ENCODE peak calls at places on chromosome 1, in five cellular contexts. One of them, this sample, is unnamed.

GRCh38 chr1:168179411-168180147 is 817 bp downstream of the TIPRL start:
- DNase-seq in GM12878: no peak
- DNase-seq in K562: peak
- DNase-seq in HepG2: no peak
- DNase-seq in H1: no peak
- DNase-seq in this sample: no peak

GRCh38 chr1:23101101-23101827 is 67.4 kb downstream of the LUZP1 start:
- DNase-seq in GM12878: no peak
- DNase-seq in K562: no peak
- DNase-seq in HepG2: no peak
- DNase-seq in H1: no peak
- DNase-seq in this sample: no peak

GRCh38 chr1:37851782-37852210 is 7.6 kb downstream of the MTF1 start:
- DNase-seq in GM12878: peak
- DNase-seq in K562: no peak
- DNase-seq in HepG2: no peak
- DNase-seq in H1: no peak
- DNase-seq in this sample: no peak

GRCh38 chr1:39094685-39095084 is 68.5 kb downstream of the NDUFS5 start:
- DNase-seq in GM12878: no peak
- DNase-seq in K562: no peak
- DNase-seq in HepG2: no peak
- DNase-seq in H1: no peak
- DNase-seq in this sample: no peak

GRCh38 chr1:56376188-56376984 is 203.0 kb downstream of the PLPP3 start:
- DNase-seq in GM12878: no peak
- DNase-seq in K562: no peak
- DNase-seq in HepG2: no peak
- DNase-seq in H1: no peak
- DNase-seq in this sample: peak

GRCh38 chr1:92362970-92363369 is 64.1 kb downstream of the RPAP2 start:
- DNase-seq in GM12878: no peak
- DNase-seq in K562: no peak
- DNase-seq in HepG2: no peak
- DNase-seq in H1: no peak
- DNase-seq in this sample: no peak

GRCh38 chr1:162213281-162213909 is 143.9 kb downstream of the NOS1AP start:
- DNase-seq in GM12878: no peak
- DNase-seq in K562: no peak
- DNase-seq in HepG2: peak
- DNase-seq in H1: no peak
- DNase-seq in this sample: no peak

GRCh38 chr1:182664281-182664680 is 20.1 kb downstream of the RGS8 start:
- DNase-seq in GM12878: no peak
- DNase-seq in K562: no peak
- DNase-seq in HepG2: no peak
- DNase-seq in H1: no peak
- DNase-seq in this sample: no peak

GRCh38 chr1:239718997-239719628 is 332.7 kb downstream of the CHRM3 start:
- DNase-seq in GM12878: no peak
- DNase-seq in K562: no peak
- DNase-seq in HepG2: no peak
- DNase-seq in H1: no peak
- DNase-seq in this sample: no peak

GRCh38 chr1:246319111-246319510 is 188.0 kb downstream of the SMYD3 start:
- DNase-seq in GM12878: no peak
- DNase-seq in K562: no peak
- DNase-seq in HepG2: no peak
- DNase-seq in H1: no peak
- DNase-seq in this sample: no peak

GRCh38 chr1:194297999-194298598 is 1111.7 kb upstream of the B3GALT2 start:
- DNase-seq in GM12878: no peak
- DNase-seq in K562: no peak
- DNase-seq in HepG2: no peak
- DNase-seq in H1: no peak
- DNase-seq in this sample: no peak

GRCh38 chr1:2258122-2258812 is 30.1 kb downstream of the SKI start:
- DNase-seq in GM12878: no peak
- DNase-seq in K562: no peak
- DNase-seq in HepG2: no peak
- DNase-seq in H1: no peak
- DNase-seq in this sample: no peak

GRCh38 chr1:178086294-178087255 is 7.3 kb upstream of the RASAL2 start:
- DNase-seq in GM12878: no peak
- DNase-seq in K562: no peak
- DNase-seq in HepG2: no peak
- DNase-seq in H1: no peak
- DNase-seq in this sample: no peak

GRCh38 chr1:59318271-59318865 is 21.5 kb downstream of the FGGY start:
- DNase-seq in GM12878: no peak
- DNase-seq in K562: no peak
- DNase-seq in HepG2: no peak
- DNase-seq in H1: no peak
- DNase-seq in this sample: no peak

GRCh38 chr1:243473281-243474210 is 217.7 kb downstream of the SDCCAG8 start:
- DNase-seq in GM12878: no peak
- DNase-seq in K562: no peak
- DNase-seq in HepG2: no peak
- DNase-seq in H1: no peak
- DNase-seq in this sample: no peak

GRCh38 chr1:43882763-43883162 is 50.8 kb upstream of the ARTN start:
- DNase-seq in GM12878: no peak
- DNase-seq in K562: no peak
- DNase-seq in HepG2: no peak
- DNase-seq in H1: no peak
- DNase-seq in this sample: no peak

GRCh38 chr1:32972814-32973428 is 8.3 kb upstream of the RNF19B start:
- DNase-seq in GM12878: no peak
- DNase-seq in K562: no peak
- DNase-seq in HepG2: no peak
- DNase-seq in H1: no peak
- DNase-seq in this sample: peak

GRCh38 chr1:27536767-27537166 is 46.8 kb upstream of the WASF2 start:
- DNase-seq in GM12878: no peak
- DNase-seq in K562: no peak
- DNase-seq in HepG2: no peak
- DNase-seq in H1: no peak
- DNase-seq in this sample: peak

GRCh38 chr1:87273291-87273690 is 55.4 kb upstream of the LMO4 start:
- DNase-seq in GM12878: no peak
- DNase-seq in K562: no peak
- DNase-seq in HepG2: no peak
- DNase-seq in H1: no peak
- DNase-seq in this sample: no peak

GRCh38 chr1:205430631-205431305 is 8.9 kb upstream of the LEMD1 start:
- DNase-seq in GM12878: peak
- DNase-seq in K562: peak
- DNase-seq in HepG2: no peak
- DNase-seq in H1: no peak
- DNase-seq in this sample: peak

DNA sequence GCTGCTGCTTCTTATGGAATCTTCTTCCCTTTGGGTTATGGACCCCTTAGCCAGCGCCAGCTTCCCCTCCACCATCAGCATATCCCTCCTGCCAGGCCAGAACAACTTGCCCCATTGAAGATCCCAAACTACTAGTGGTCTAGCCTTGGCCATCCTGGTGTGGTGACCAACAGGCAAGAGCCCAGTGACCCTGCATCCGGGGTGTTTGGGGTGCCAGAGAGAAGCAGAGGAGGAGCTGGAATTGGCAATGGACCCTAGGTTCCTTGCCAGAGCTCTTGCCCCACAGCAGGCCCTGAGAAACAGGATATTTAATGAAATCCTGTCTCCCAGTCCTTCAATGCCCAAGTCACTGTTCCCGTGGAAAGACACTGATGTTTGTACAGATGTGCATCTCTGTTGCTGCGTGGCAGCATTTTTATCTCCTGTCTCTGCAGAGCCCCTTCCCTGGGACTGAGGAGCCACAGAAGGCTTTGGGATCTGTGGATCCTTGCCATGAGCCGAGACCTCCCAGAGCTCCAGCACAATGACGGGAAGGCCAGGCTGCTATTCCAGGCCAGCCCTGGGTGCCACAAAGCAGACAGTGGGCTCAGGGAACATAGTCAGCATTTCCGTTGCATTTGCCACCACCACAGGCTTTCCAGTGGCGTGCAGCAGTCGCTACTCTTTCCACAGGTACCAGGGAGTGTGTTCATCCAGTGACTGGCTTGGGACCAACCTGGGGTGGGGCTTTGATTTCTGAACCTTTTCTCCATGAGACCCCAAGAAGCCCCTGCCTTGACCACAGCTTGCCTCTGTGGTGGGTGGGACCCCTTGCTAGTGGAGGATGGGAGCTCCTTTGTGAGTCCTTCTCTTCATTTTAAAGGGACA is 21.6 kb downstream of the NAV1 start:
- DNase-seq in GM12878: no peak
- DNase-seq in K562: no peak
- DNase-seq in HepG2: no peak
- DNase-seq in H1: no peak
- DNase-seq in this sample: no peak
- TF ChIP-seq CTCF in GM12878: no peak
- TF ChIP-seq CTCF in K562: no peak
- TF ChIP-seq CTCF in HepG2: no peak
- TF ChIP-seq CTCF in H1: no peak
- TF ChIP-seq CTCF in this sample: no peak

DNA sequence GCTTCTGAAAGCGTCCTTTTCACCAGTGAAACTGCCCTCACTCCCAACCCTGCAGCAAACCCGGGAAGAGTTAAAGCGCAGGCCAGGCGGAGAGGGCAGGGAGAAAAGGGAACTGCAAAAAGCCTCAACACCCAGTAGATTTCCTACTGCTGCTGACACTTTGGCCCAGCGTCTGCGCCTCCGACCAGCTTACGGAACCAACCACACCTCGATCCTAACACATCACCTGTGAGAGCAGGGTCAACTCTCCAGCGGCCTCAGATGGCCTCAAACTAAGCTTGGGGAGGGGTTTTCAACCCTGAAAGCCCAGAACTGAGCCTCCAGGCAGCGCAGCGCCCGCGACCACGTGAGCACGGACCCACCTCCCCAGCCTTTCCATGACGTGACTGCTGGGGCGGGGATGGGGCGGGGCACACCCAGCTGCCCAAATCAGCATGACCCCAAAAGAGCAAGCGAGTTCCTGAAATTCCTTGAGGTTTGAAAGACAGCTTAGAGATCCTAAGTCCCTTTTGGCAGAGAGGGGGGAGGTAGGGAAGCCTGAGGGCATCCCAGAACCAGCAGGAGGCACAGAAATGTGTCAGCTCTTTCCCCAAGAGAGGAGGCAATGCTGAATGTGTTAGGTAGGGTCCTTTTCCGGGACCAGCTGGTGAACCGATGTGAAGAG is 59.1 kb downstream of the ITPKB start:
- DNase-seq in GM12878: no peak
- DNase-seq in K562: peak
- DNase-seq in HepG2: no peak
- DNase-seq in H1: peak
- DNase-seq in this sample: peak
- TF ChIP-seq ATF2 in GM12878: no peak
- TF ChIP-seq ATF2 in K562: no peak
- TF ChIP-seq ATF2 in HepG2: no peak
- TF ChIP-seq ATF2 in H1: peak
- TF ChIP-seq ATF2 in this sample: no peak

GRCh38 chr1:221473392-221473791 is 268.5 kb downstream of the DUSP10 start:
- DNase-seq in GM12878: no peak
- DNase-seq in K562: no peak
- DNase-seq in HepG2: no peak
- DNase-seq in H1: no peak
- DNase-seq in this sample: no peak

DNA sequence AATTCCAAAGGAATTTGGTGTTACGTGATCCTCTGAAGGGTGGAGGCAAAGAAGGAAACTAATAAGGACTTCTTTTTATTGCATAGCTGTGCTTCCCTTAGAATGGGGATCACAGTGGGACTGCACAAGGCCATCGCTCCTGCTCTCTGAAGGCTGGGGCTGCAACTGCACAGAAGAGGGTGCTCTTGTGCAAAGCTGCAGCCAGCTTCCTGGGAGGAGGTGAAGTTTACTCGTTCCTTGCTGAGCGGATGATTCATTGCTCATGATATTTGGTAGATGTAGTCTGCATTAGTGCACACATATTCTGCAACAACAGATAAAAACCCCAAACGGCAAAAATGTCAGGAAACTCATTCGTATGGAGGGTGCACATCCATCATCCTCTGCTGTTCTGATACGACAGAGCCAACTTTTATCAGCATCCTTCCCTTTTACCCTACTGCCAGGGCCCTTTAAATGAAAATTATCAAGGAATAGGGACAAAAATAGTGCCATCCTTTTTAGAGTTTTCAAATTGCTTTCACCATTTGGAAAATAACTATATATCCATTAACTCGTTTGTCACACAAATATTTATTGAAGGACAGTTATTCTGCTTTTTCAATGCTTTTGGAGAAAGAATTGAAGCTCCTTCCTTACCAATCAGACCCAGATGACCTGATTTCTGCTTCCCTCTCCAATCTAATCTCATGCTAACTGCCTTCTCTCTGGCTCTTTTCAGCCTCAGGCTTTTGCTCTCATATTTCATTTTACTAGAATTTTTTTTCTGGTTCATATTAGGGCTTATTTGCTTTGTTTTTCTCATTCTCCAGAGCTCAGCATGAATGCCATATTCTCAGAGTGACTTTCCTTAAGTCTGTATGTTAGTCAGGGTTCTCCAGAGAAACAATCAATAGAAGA is 263.6 kb downstream of the DUSP10 start:
- DNase-seq in GM12878: peak
- DNase-seq in K562: no peak
- DNase-seq in HepG2: peak
- DNase-seq in H1: peak
- DNase-seq in this sample: peak
- TF ChIP-seq CTCF in GM12878: peak
- TF ChIP-seq CTCF in K562: peak
- TF ChIP-seq CTCF in HepG2: peak
- TF ChIP-seq CTCF in H1: peak
- TF ChIP-seq CTCF in this sample: no peak

DNA sequence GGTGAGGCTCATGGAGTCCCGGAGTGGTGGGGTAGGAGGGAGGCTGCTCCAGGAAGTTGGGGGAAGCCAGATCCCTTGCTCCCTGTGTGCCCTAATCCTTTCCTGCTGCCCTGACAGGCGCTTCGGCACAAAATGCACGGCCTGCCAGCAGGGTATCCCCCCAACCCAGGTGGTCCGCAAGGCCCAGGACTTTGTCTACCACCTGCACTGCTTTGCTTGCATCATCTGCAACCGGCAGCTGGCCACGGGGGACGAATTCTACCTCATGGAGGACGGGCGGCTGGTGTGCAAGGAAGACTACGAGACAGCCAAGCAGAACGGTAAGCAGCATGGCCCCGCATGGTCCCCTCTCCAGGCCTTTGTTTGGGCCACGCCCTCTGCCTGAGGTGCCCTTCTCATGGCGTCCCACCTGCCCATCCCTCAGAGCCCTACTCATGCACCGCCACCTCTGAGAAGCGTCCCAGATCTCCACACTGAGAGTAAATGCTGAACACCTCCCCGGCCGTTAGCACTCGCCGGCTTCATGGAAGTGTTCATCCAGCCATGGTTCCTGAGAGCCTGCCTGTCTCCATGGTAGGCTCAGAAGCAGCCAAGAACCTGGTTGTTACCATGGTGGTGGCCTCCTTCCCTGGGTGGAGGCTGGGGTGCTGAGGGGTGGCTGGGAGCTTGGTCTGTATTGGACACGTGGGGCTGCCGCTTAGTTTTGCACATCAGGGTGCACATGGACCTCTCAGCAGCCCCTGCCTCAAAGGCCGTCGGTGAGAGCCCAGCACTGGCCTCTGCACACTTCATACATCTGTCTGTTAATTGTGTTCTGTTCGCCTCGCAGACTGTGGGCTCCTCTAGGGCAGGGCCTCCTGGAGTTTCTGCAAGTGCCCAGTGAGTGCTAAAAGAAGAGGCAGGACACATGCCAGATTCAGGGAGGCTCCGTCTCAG is 36.5 kb downstream of the LHX4 start:
- DNase-seq in GM12878: no peak
- DNase-seq in K562: no peak
- DNase-seq in HepG2: no peak
- DNase-seq in H1: no peak
- DNase-seq in this sample: no peak
- TF ChIP-seq ATF2 in GM12878: no peak
- TF ChIP-seq ATF2 in K562: no peak
- TF ChIP-seq ATF2 in HepG2: no peak
- TF ChIP-seq ATF2 in H1: no peak
- TF ChIP-seq ATF2 in this sample: no peak